ENCODE peak calls at places on chromosomes 16 and 17, in eight cellular contexts. K is stimulated activated CD8-positive, alpha-beta memory T cell treated with anti-CD3 and anti-CD28 coated beads, Interleukin-2, amount 100 ng/mL, for 48 hours; R is NCI-H2081; D is mesendoderm; O is kidney; N is activated CD4-positive, alpha-beta T cell treated with anti-CD3 and anti-CD28 coated beads, Interleukin-2, amount 50 U/mL, for 1 hour; X is right lobe of liver; U is H9. L is an unnamed sample.

GRCh38 chr16:50367777-50368409 is 895 bp downstream of the BRD7 start:
- DNase-seq in K (no peak), D (peak), U (no peak), R (no peak), X (no peak), N (no peak), O (no peak), L (no peak)

GRCh38 chr16:83402969-83403368 is 404.8 kb upstream of the HSBP1 start:
- DNase-seq in N (no peak), R (peak), K (no peak), O (no peak), D (peak), X (no peak), U (no peak), L (no peak)

GRCh38 chr16:11603331-11603750 is 16.6 kb upstream of the LITAF start:
- DNase-seq in O (peak), R (no peak), U (no peak), K (no peak), N (no peak), D (no peak), X (no peak), L (peak)

GRCh38 chr17:40779181-40779909 is 3.0 kb downstream of the KRT27 start:
- DNase-seq in N (peak), U (peak), K (peak), O (no peak), X (no peak), D (no peak), R (no peak), L (no peak)

GRCh38 chr17:57284583-57284982 is 28.3 kb downstream of the MSI2 start:
- DNase-seq in U (no peak), X (no peak), O (no peak), R (no peak), K (no peak), D (no peak), N (peak), L (no peak)

GRCh38 chr17:9291912-9292562 is 270.7 kb downstream of the NTN1 start:
- DNase-seq in K (no peak), O (no peak), R (no peak), U (peak), N (peak), D (peak), X (no peak), L (no peak)

GRCh38 chr16:28188085-28188916 is 23.5 kb downstream of the XPO6 start:
- DNase-seq in U (no peak), R (no peak), O (no peak), K (no peak), N (no peak), X (no peak), D (no peak), L (no peak)

GRCh38 chr17:58337126-58337599 is 8.6 kb upstream of the TSPOAP1 start:
- DNase-seq in N (peak), R (no peak), U (peak), D (peak), K (peak), O (peak), X (no peak), L (peak)

GRCh38 chr17:16446338-16446983 is 31.1 kb downstream of the TRPV2 start:
- DNase-seq in X (no peak), K (no peak), R (no peak), O (no peak), D (peak), N (no peak), U (peak), L (no peak)

GRCh38 chr17:32529604-32530003 is 42.8 kb downstream of the CDK5R1 start:
- DNase-seq in U (no peak), D (no peak), O (no peak), X (no peak), K (no peak), N (no peak), R (peak), L (no peak)

GRCh38 chr16:63613701-63614100 is 1508.2 kb downstream of the CDH11 start:
- DNase-seq in U (no peak), D (no peak), O (no peak), K (no peak), X (no peak), R (no peak), N (no peak), L (no peak)

GRCh38 chr17:21463779-21464407 is 87.7 kb downstream of the KCNJ12 start:
- DNase-seq in K (no peak), X (no peak), O (peak), U (peak), N (no peak), D (peak), R (no peak), L (no peak)

GRCh38 chr16:69223882-69224281 is 36.9 kb downstream of the SNTB2 start:
- DNase-seq in R (no peak), X (no peak), U (no peak), N (no peak), K (no peak), O (no peak), D (no peak), L (no peak)

GRCh38 chr17:22171631-22172030 is 479.3 kb downstream of the KCNJ18 start:
- DNase-seq in N (no peak), X (no peak), U (no peak), D (peak), K (no peak), O (no peak), R (no peak), L (no peak)

GRCh38 chr16:87076950-87077749 is 240.0 kb downstream of the C16orf95 start:
- DNase-seq in X (no peak), D (peak), U (peak), O (no peak), K (peak), N (peak), R (no peak), L (no peak)

GRCh38 chr17:68057531-68057952 is 22.0 kb downstream of the KPNA2 start:
- DNase-seq in X (no peak), N (peak), D (peak), R (peak), O (no peak), U (no peak), K (no peak), L (no peak)

GRCh38 chr17:66810951-66811682 is 23.8 kb upstream of the CACNG5 start:
- DNase-seq in K (no peak), N (no peak), U (no peak), R (no peak), X (no peak), O (peak), D (no peak), L (no peak)

GRCh38 chr16:75710344-75710743 is 9.1 kb upstream of the DUXB start:
- DNase-seq in D (peak), U (no peak), N (no peak), O (no peak), K (no peak), R (no peak), X (no peak), L (no peak)

GRCh38 chr16:3389663-3390338 is 11.0 kb downstream of the ZSCAN32 start:
- DNase-seq in D (no peak), R (no peak), N (no peak), K (no peak), O (no peak), U (no peak), X (no peak), L (no peak)

GRCh38 chr17:57213180-57213825 is 43.0 kb upstream of the MSI2 start:
- DNase-seq in O (no peak), U (no peak), K (no peak), N (no peak), D (no peak), X (no peak), R (no peak), L (no peak)

GRCh38 chr17:10217916-10218315 is 19.5 kb upstream of the GAS7 start:
- DNase-seq in O (no peak), R (no peak), N (no peak), U (no peak), X (no peak), K (no peak), D (no peak), L (no peak)

GRCh38 chr16:68823401-68823800 is 19.9 kb upstream of the TANGO6 start:
- DNase-seq in X (no peak), U (peak), O (no peak), N (no peak), R (no peak), K (no peak), D (peak), L (no peak)

GRCh38 chr17:47720754-47721533 is 12.1 kb upstream of the TBX21 start:
- DNase-seq in N (peak), X (no peak), O (no peak), R (no peak), U (peak), D (peak), K (peak), L (peak)

GRCh38 chr17:29591737-29592624 is 951 bp upstream of the ANKRD13B start:
- DNase-seq in D (peak), N (peak), X (peak), R (peak), U (peak), O (peak), K (peak), L (peak)

GRCh38 chr16:762049-762513 is 1.5 kb downstream of the MSLN start:
- DNase-seq in R (no peak), K (no peak), N (no peak), D (no peak), U (no peak), O (peak), X (no peak), L (no peak)

GRCh38 chr16:10849736-10850477 is 27.1 kb upstream of the CIITA start:
- DNase-seq in O (no peak), D (no peak), R (no peak), X (no peak), U (no peak), K (no peak), N (no peak), L (no peak)

GRCh38 chr17:68318103-68318991 is 27.1 kb downstream of the ARSG start:
- DNase-seq in R (no peak), X (no peak), D (no peak), U (no peak), K (no peak), O (no peak), N (no peak), L (no peak)